ENCODE peak calls at places on chromosome 7, in seven cellular contexts. V, M, R, T, C, P and H are unnamed samples.

GRCh38 chr7:74083117-74083876 is at the start of gene LIMK1:
- DNase-seq in R (peak), C (peak), P (no peak), M (no peak), T (peak), V (peak), H (peak)

GRCh38 chr7:22732556-22733126 is 5.6 kb downstream of the IL6 start:
- DNase-seq in P (no peak), R (no peak), V (no peak), M (peak), T (no peak), C (no peak), H (no peak)

GRCh38 chr7:73674468-73675124 is 7.0 kb downstream of the VPS37D start:
- DNase-seq in P (no peak), M (no peak), R (no peak), C (no peak), V (no peak), T (no peak), H (no peak)

GRCh38 chr7:70719120-70719519 is 412.8 kb upstream of the GALNT17 start:
- DNase-seq in M (no peak), V (no peak), C (no peak), R (no peak), P (no peak), T (no peak), H (no peak)

GRCh38 chr7:101373812-101374612 is 11.3 kb downstream of the COL26A1 start:
- DNase-seq in T (no peak), C (no peak), R (no peak), P (no peak), M (no peak), V (no peak), H (no peak)

GRCh38 chr7:107551936-107552335 is 11.8 kb downstream of the COG5 start:
- DNase-seq in C (no peak), V (no peak), P (no peak), R (no peak), T (no peak), M (no peak), H (no peak)

GRCh38 chr7:510061-510481 is 9.6 kb downstream of the PDGFA start:
- DNase-seq in V (no peak), P (no peak), M (no peak), R (no peak), T (no peak), C (no peak), H (no peak)

GRCh38 chr7:87926581-87927461 is 7.2 kb upstream of the ADAM22 start:
- DNase-seq in R (peak), V (no peak), C (no peak), M (no peak), T (peak), P (peak), H (peak)

GRCh38 chr7:29091722-29092121 is 54.6 kb downstream of the CPVL start:
- DNase-seq in V (no peak), T (no peak), R (no peak), M (no peak), C (no peak), P (no peak), H (no peak)

GRCh38 chr7:117781707-117782106 is 91.5 kb downstream of the CTTNBP2 start:
- DNase-seq in V (no peak), M (no peak), R (no peak), C (no peak), T (no peak), P (no peak), H (no peak)

GRCh38 chr7:138081868-138082267 is 5.6 kb downstream of the AKR1D1 start:
- DNase-seq in C (no peak), P (no peak), M (no peak), T (no peak), V (no peak), R (no peak), H (no peak)

GRCh38 chr7:48285365-48285764 is 114.1 kb downstream of the ABCA13 start:
- DNase-seq in M (no peak), T (no peak), C (no peak), P (no peak), V (no peak), R (no peak), H (no peak)

GRCh38 chr7:150665075-150665794 is 20.3 kb upstream of the GIMAP2 start:
- DNase-seq in T (no peak), P (no peak), M (no peak), V (no peak), C (no peak), R (no peak), H (no peak)

GRCh38 chr7:29375641-29376562 is 181.3 kb downstream of the CHN2 start:
- DNase-seq in C (no peak), V (no peak), M (peak), P (no peak), T (peak), R (no peak), H (peak)

GRCh38 chr7:39734605-39735004 is 111.2 kb downstream of the RALA start:
- DNase-seq in V (no peak), T (no peak), C (no peak), P (no peak), M (no peak), R (no peak), H (no peak)

GRCh38 chr7:26429168-26429567 is 137.5 kb downstream of the SNX10 start:
- DNase-seq in M (no peak), T (no peak), C (no peak), R (no peak), V (no peak), P (no peak), H (no peak)

GRCh38 chr7:36019538-36019937 is 133.5 kb upstream of the EEPD1 start:
- DNase-seq in T (no peak), P (no peak), R (no peak), C (no peak), V (no peak), M (no peak), H (no peak)

GRCh38 chr7:48168159-48168558 is 3.1 kb upstream of the ABCA13 start:
- DNase-seq in R (no peak), M (no peak), C (no peak), V (no peak), T (no peak), P (no peak), H (no peak)

GRCh38 chr7:51010534-51010933 is 227.8 kb upstream of the GRB10 start:
- DNase-seq in C (no peak), P (no peak), M (no peak), R (no peak), V (no peak), T (no peak), H (no peak)

GRCh38 chr7:19772858-19773337 is 519 bp downstream of the TMEM196 start:
- DNase-seq in C (no peak), V (peak), R (peak), T (no peak), P (no peak), M (no peak), H (peak)

GRCh38 chr7:130421685-130422084 is 19.1 kb downstream of the CEP41 start:
- DNase-seq in C (no peak), P (no peak), T (no peak), M (no peak), V (no peak), R (no peak), H (no peak)

GRCh38 chr7:29569648-29570047 is 6.0 kb downstream of the PRR15 start:
- DNase-seq in T (peak), C (no peak), V (no peak), M (no peak), P (no peak), R (no peak), H (no peak)

GRCh38 chr7:28293529-28293835 is 112.9 kb upstream of the JAZF1 start:
- DNase-seq in P (no peak), M (peak), V (no peak), R (no peak), C (no peak), T (no peak), H (no peak)

GRCh38 chr7:15950299-15950698 is 263.8 kb upstream of the MEOX2 start:
- DNase-seq in C (no peak), R (no peak), T (no peak), M (no peak), V (no peak), P (no peak), H (no peak)

GRCh38 chr7:16718111-16718656 is 35.4 kb upstream of the TSPAN13 start:
- DNase-seq in T (no peak), M (no peak), P (no peak), R (no peak), V (no peak), C (no peak), H (no peak)

GRCh38 chr7:72334066-72334465 is 78.1 kb downstream of the CALN1 start:
- DNase-seq in C (peak), V (peak), P (no peak), T (no peak), M (no peak), R (peak), H (no peak)

GRCh38 chr7:16479587-16479986 is 14.0 kb upstream of the SOSTDC1 start:
- DNase-seq in R (no peak), M (no peak), C (no peak), P (no peak), V (no peak), T (no peak), H (no peak)

GRCh38 chr7:132381742-132382472 is 194.4 kb downstream of the PLXNA4 start:
- DNase-seq in R (no peak), P (no peak), C (no peak), T (peak), V (peak), M (no peak), H (no peak)

GRCh38 chr7:34075976-34076375 is 170.6 kb downstream of the BMPER start:
- DNase-seq in C (no peak), R (no peak), T (no peak), M (no peak), V (no peak), P (no peak), H (no peak)

GRCh38 chr7:17871815-17872533 is 68.3 kb downstream of the SNX13 start:
- DNase-seq in V (no peak), T (no peak), M (no peak), P (no peak), R (no peak), C (no peak), H (no peak)

GRCh38 chr7:133235212-133235883 is 17.5 kb upstream of the EXOC4 start:
- DNase-seq in P (no peak), R (no peak), V (no peak), T (no peak), M (no peak), C (no peak), H (no peak)

GRCh38 chr7:590731-591551 is 71.3 kb upstream of the PDGFA start:
- DNase-seq in T (no peak), M (no peak), P (no peak), C (no peak), R (no peak), V (no peak), H (no peak)

GRCh38 chr7:123191132-123191531 is 8.6 kb downstream of the SLC13A1 start:
- DNase-seq in C (no peak), V (no peak), T (peak), M (no peak), P (no peak), R (no peak), H (no peak)

GRCh38 chr7:115269486-115269885 is 347.6 kb downstream of the MDFIC start:
- DNase-seq in T (no peak), M (no peak), C (no peak), R (no peak), P (no peak), V (no peak), H (no peak)

GRCh38 chr7:16918288-16918895 is 36.6 kb upstream of the AGR3 start:
- DNase-seq in M (peak), C (peak), V (peak), R (no peak), P (no peak), T (peak), H (peak)

GRCh38 chr7:140597425-140597949 is 43.1 kb downstream of the DENND2A start:
- DNase-seq in P (no peak), C (no peak), M (no peak), V (no peak), T (no peak), R (no peak), H (no peak)

GRCh38 chr7:40551685-40552576 is 417.1 kb downstream of the SUGCT start:
- DNase-seq in P (peak), T (peak), R (no peak), M (no peak), V (peak), C (no peak), H (no peak)

GRCh38 chr7:112940314-112940732 is 146.3 kb downstream of the GPR85 start:
- DNase-seq in M (no peak), R (no peak), V (no peak), P (no peak), C (no peak), T (no peak), H (no peak)

DNA sequence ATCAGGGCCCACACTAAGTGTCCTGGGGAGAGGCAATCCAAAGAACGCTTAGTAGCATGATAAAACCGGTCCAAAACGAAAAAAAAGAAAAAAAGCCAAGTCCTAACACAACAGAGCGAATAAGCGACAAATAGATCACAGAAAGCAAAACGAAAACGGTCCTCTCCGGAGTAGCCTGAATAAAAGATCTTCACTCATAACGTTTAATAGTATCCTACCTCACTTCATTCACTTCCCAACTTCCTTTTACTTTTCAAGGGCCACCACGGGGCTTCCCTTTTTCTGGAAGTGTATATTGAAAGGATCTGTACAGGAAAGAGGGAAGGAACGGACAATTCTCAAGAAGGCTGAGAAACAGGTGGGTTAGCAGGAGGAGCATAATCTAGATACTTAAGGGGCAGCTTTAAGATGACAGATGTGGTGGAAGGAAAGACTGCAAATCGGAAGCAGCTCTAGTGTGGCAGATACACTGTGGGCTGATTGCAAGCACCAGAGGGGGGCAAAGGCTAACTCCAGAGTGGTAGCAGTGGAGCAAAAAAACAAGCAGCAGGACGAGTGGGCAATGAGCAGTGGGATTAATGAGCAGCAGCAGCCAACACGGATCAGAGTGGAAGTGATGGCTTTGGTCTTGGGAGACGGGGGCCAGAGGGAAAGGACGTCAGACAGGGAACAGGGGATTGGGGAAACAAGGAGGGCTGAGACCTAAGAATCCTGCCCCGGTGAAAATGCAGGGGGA is 881 bp downstream of the CNOT4 start:
- DNase-seq in T (peak), R (no peak), V (peak), P (peak), M (no peak), C (no peak), H (no peak)
- TF ChIP-seq YY1 in T (no peak), R (no peak), V (no peak), P (no peak), M (no peak), C (peak), H (no peak)

GRCh38 chr7:37577901-37578300 is 105.7 kb upstream of the GPR141 start:
- DNase-seq in M (no peak), V (no peak), P (no peak), C (no peak), R (no peak), T (no peak), H (no peak)
- TF ChIP-seq YY1 in M (no peak), V (no peak), P (no peak), C (no peak), R (no peak), T (no peak), H (no peak)

DNA sequence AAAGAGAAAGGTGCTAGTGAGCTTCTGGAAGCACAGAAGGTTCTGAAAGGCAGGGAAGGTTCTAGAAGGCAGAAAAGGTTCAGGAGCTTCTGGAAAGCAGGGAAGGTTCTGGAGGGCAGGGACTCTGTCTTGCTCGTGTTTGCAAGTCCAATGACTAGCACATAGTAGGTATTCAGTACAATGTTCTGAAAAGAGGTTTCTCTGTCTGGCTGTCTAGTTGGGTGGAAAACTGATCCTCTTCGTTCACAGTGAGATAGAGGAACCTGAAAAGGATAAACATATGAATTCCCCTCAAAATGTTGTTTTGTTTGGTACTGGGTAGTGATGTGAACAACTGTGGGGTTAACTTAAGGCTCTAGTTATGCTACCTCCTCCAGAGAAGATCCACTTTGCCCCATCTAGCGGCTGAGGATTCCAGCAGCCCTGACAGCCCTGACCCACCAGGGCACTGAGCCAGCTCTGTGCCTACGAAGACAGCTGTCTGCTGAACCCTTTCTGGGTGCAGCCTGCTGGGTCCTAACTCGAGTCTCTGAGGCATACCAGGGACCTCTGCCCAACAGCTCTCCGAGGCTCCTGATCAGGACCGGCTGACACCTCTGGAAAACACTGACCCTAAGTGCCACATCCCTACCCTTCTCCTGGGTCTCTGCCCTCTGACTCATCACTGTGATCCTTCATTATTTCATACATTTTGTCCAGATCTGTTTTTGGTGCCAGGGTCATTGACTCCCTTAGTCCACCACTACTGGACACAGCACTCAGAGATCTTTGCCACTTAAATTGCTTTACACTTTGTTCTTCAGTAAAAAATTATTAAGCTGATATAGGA is 15.4 kb downstream of the PTPRN2 start:
- DNase-seq in C (no peak), M (no peak), R (no peak), P (no peak), V (peak), T (peak), H (no peak)
- TF ChIP-seq YY1 in C (no peak), M (no peak), R (no peak), P (no peak), V (no peak), T (no peak), H (no peak)

DNA sequence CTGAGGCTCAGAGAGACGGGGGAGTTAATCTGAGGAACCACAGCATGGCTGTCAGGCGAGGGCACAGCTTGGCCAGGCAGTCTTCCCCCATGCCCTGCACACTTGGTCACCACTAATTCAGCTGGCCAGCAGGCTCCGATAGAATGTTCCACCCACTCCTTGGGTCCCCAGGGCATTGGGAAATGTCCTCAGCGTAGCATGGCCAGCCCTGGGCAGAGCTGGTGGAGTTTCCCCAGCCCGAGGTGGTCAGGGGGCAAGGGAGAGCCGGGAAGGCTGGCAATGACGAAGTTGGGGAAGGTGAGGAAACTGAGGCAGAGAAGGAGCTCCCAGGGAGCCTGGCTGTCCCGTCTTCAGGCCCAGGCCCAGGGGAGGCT is 12.1 kb upstream of the GRIFIN start:
- DNase-seq in T (no peak), P (no peak), R (no peak), V (no peak), C (no peak), M (no peak), H (no peak)
- TF ChIP-seq YY1 in T (no peak), P (no peak), R (no peak), V (no peak), C (no peak), M (no peak), H (no peak)

GRCh38 chr7:55018361-55019328 is at the start of gene EGFR:
- DNase-seq in P (no peak), C (no peak), T (no peak), V (peak), M (peak), R (peak), H (peak)
- TF ChIP-seq YY1 in P (no peak), C (no peak), T (no peak), V (no peak), M (no peak), R (no peak), H (no peak)

GRCh38 chr7:128902761-128903585 is 7.5 kb downstream of the KCP start:
- DNase-seq in T (no peak), M (no peak), P (no peak), C (peak), R (peak), V (peak), H (no peak)
- TF ChIP-seq YY1 in T (no peak), M (no peak), P (no peak), C (no peak), R (no peak), V (no peak), H (no peak)